ENCODE peak calls at places on chromosome 22, in four cellular contexts. O is A549, M is fibroblast of lung, E is cardiac muscle cell. X is an unnamed sample.

GRCh38 chr22:35376728-35377472 is 4.0 kb upstream of the HMOX1 start:
- DNase-seq in E (peak; percentile 100), O (peak; percentile 96), M (peak; percentile 99), X (peak; percentile 89)

GRCh38 chr22:22771696-22772377 is 115.8 kb upstream of the IGLL5 start:
- DNase-seq in M (no peak), E (no peak), O (no peak), X (no peak)

GRCh38 chr22:31574015-31574670 is 77.8 kb downstream of the SFI1 start:
- DNase-seq in O (no peak), M (peak; percentile 66), E (peak; percentile 79), X (no peak)

GRCh38 chr22:41699264-41700104 is at the start of gene MEI1:
- DNase-seq in E (peak; percentile 83), O (peak; percentile 25), M (peak; percentile 64), X (peak; percentile 84)

GRCh38 chr22:44098021-44098739 is 74.1 kb downstream of the PARVB start:
- DNase-seq in M (no peak), E (peak; percentile 2), O (no peak), X (no peak)

GRCh38 chr22:42951093-42951710 is 63.7 kb downstream of the PACSIN2 start:
- DNase-seq in M (no peak), O (no peak), E (no peak), X (no peak)

GRCh38 chr22:50141891-50142363 is 28.6 kb upstream of the PANX2 start:
- DNase-seq in M (peak; percentile 70), O (no peak), E (no peak), X (no peak)

GRCh38 chr22:30969532-30970355 is 679 bp downstream of the TUG1 start:
- DNase-seq in M (peak; percentile 54), E (peak; percentile 64), O (peak; percentile 44), X (no peak)

GRCh38 chr22:42419328-42419881 is 12.8 kb downstream of the NFAM1 start:
- DNase-seq in M (no peak), O (no peak), E (no peak), X (no peak)

GRCh38 chr22:50293441-50294318 is 13.8 kb downstream of the PLXNB2 start:
- DNase-seq in M (peak; percentile 52), E (peak; percentile 91), O (peak; percentile 62), X (peak; percentile 92)

GRCh38 chr22:33921576-33922181 is 1.4 kb upstream of the LARGE1 start:
- DNase-seq in E (peak; percentile 60), M (peak; percentile 61), O (peak; percentile 17), X (peak; percentile 64)

GRCh38 chr22:50015451-50016307 is 3.1 kb upstream of the IL17REL start:
- DNase-seq in E (no peak), M (no peak), O (no peak), X (no peak)

GRCh38 chr22:23067023-23067650 is 3.2 kb upstream of the GNAZ start:
- DNase-seq in O (no peak), E (no peak), M (no peak), X (no peak)

GRCh38 chr22:50733521-50734342 is 4.3 kb upstream of the ACR start:
- DNase-seq in E (peak; percentile 15), M (peak; percentile 57), O (no peak), X (peak; percentile 10)

GRCh38 chr22:22552630-22553029 is 6.4 kb downstream of the PRAME start:
- DNase-seq in O (peak; percentile 21), M (no peak), E (peak; percentile 11), X (no peak)

GRCh38 chr22:30424471-30425326 is 869 bp upstream of the MTFP1 start:
- DNase-seq in M (no peak), E (no peak), O (peak; percentile 30), X (no peak)

GRCh38 chr22:20781272-20781990 is 7.5 kb downstream of the SERPIND1 start:
- DNase-seq in E (peak; percentile 30), M (no peak), O (no peak), X (no peak)

GRCh38 chr22:18110194-18110943 is at the start of gene TUBA8:
- DNase-seq in M (peak; percentile 20), O (no peak), E (peak; percentile 36), X (peak; percentile 24)

GRCh38 chr22:42016111-42016510 is 17.5 kb downstream of the WBP2NL start:
- DNase-seq in E (no peak), M (no peak), O (no peak), X (no peak)

GRCh38 chr22:32079110-32080089 is 36.3 kb downstream of the SLC5A1 start:
- DNase-seq in O (peak; percentile 69), M (peak; percentile 16), E (peak; percentile 77), X (no peak)

GRCh38 chr22:35355744-35356420 is 25.0 kb upstream of the HMOX1 start:
- DNase-seq in E (no peak), O (no peak), M (peak; percentile 27), X (no peak)

GRCh38 chr22:17746916-17747315 is 27.4 kb downstream of the BID start:
- DNase-seq in E (no peak), O (no peak), M (no peak), X (no peak)

GRCh38 chr22:49975543-49976389 is 15.2 kb downstream of the PIM3 start:
- DNase-seq in M (no peak), E (peak; percentile 33), O (peak; percentile 41), X (peak; percentile 17)

GRCh38 chr22:36327922-36328551 is 59.7 kb downstream of the MYH9 start:
- DNase-seq in E (peak; percentile 69), O (no peak), M (peak; percentile 85), X (no peak)

GRCh38 chr22:34414467-34415440 is 494.5 kb upstream of the LARGE1 start:
- DNase-seq in M (no peak), E (peak; percentile 1), O (peak; percentile 66), X (peak; percentile 59)

GRCh38 chr22:30516273-30516672 is 10.8 kb upstream of the SEC14L4 start:
- DNase-seq in M (no peak), O (no peak), E (no peak), X (no peak)

GRCh38 chr22:44523981-44524759 is 26.1 kb upstream of the RTL6 start:
- DNase-seq in M (peak; percentile 94), O (no peak), E (peak; percentile 98), X (peak; percentile 48)

GRCh38 chr22:35310556-35311550 is 11.2 kb downstream of the TOM1 start:
- DNase-seq in O (no peak), E (no peak), M (no peak), X (no peak)

GRCh38 chr22:45583504-45583903 is 80.8 kb downstream of the FBLN1 start:
- DNase-seq in M (no peak), E (no peak), O (no peak), X (no peak)
- H3K4me3 ChIP-seq in M (no peak overlapping the region), E (no peak overlapping the region), O (no peak overlapping the region), X (no peak overlapping the region)

DNA sequence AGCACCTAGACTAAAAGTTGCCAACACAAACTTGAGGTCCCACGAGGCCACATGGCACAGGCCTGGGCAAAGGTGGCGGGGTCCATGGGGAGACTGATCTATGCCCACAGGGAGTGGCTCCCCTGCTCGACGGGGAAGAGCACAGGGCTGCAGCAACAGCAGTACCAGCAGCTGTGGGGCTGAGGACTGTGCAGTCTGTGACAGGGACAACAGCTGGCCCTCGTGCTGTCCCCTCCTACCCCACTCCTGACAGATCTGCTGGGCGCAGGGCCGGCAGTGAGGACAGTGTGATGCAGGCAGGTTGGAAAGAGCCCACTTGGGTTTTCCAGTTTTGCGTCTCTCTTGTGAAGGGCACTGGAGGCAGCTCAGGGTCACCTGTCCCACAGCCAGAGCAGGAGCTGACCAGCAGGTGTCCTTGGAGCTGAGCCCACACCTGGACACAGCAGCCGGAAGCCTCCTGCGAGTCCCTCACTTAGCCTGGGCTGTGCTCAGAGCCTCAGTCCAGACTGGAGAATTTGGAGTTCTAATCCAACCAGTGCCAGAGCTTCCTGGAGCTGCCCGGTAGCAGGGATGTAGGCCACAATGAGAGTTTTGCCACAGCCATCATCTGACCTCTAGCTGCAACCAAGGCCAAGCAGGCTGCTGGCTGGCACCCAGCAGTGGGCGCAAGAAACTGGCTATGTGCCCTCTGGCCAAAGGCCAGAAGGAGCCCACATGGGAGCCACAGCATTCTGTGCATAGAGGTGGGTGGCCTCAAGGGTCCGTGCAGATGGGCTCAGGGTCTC is 3.6 kb upstream of the GAS2L1 start:
- DNase-seq in M (no peak), O (no peak), E (peak; percentile 20), X (peak; percentile 49)
- TF ChIP-seq CTCF in M (no peak), O (no peak), E (no peak), X (no peak)

GRCh38 chr22:26546282-26546681 is 34.0 kb upstream of the TFIP11 start:
- DNase-seq in M (no peak), O (no peak), E (no peak), X (no peak)

GRCh38 chr22:26548303-26548702 is 36.0 kb upstream of the TFIP11 start:
- DNase-seq in E (no peak), O (no peak), M (no peak), X (no peak)

GRCh38 chr22:26548984-26549383 is 36.7 kb upstream of the TFIP11 start:
- DNase-seq in O (no peak), M (no peak), E (no peak), X (no peak)

GRCh38 chr22:26547426-26547825 is 35.2 kb upstream of the TFIP11 start:
- DNase-seq in O (no peak), E (no peak), M (no peak), X (no peak)

GRCh38 chr22:26547837-26548236 is 35.6 kb upstream of the TFIP11 start:
- DNase-seq in O (no peak), E (no peak), M (no peak), X (no peak)
- H3K4me1 ChIP-seq in O (peaks cover 9% of the 10 kb centered on the region), E (peaks cover 6% of the 10 kb centered on the region), M (peaks cover 16% of the 10 kb centered on the region), X (no peaks in the 10 kb centered on the region)

DNA sequence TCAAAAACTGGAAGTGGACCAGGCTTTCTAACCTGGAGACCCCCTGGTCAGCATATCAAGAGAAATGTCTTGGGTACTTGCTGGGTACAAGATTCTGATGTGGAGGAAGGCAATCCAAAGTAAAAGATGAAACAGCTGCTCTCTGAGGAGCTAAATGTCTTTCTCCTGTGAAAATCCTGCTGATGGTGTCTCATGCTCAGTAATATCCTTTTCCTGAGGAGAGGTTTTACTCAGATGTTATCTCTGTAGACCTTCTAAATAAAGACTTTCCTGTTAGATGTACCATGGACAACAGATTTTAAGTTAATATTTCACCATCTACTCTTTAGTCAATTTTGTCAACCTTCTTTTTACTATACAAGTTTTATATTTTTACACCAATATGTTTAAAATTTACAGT is 62.9 kb downstream of the FAM83F start:
- DNase-seq in O (no peak), E (no peak), M (no peak), X (no peak)
- H3K4me3 ChIP-seq in O (no peak overlapping the region), E (no peak overlapping the region), M (no peak overlapping the region), X (no peak overlapping the region)

DNA sequence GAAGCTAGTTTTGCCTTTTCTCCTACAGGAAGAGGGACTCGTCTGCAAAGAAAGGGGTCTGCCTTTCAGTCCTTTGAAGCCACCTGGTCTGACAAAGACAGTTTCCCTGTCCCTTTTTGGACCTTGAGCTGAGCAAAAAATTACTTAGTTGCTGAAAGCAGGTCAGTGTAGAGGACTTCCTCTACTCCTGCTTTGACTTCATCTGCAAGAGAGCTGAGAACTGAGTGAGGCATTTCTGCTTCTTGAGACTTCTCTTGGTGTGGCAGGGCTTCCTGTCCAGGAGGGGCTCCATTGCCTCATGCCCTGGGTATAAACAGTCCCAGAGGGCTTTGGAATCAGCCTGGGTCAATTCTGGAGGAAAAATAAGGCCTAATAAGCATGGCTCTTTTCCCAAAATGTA is 73.1 kb downstream of the ZNRF3 start:
- DNase-seq in O (no peak), M (no peak), E (no peak), X (no peak)
- TF ChIP-seq CTCF in O (no peak), M (no peak), E (no peak), X (no peak)